ENCODE peak calls at places on chromosomes 7 and 10, in ten cellular contexts. E, W, I, F, M, C, Z, G, D and Y are unnamed samples.

GRCh38 chr10:117539271-117539876 is 3.2 kb upstream of the EMX2 start:
- DNase-seq in W (no peak), F (no peak), D (no peak), M (no peak), I (no peak), C (no peak), E (no peak), Z (no peak), G (no peak), Y (no peak)

GRCh38 chr10:75716506-75716905 is 285.1 kb downstream of the LRMDA start:
- DNase-seq in C (no peak), G (no peak), W (no peak), I (no peak), Z (no peak), D (no peak), M (no peak), E (no peak), F (no peak), Y (no peak)

GRCh38 chr7:65509368-65510186 is 135.9 kb downstream of the ZNF92 start:
- DNase-seq in I (no peak), G (peak; percentile 7), C (no peak), W (no peak), E (no peak), M (no peak), Z (no peak), D (no peak), F (no peak), Y (no peak)

GRCh38 chr7:70654146-70654545 is 477.8 kb upstream of the GALNT17 start:
- DNase-seq in W (no peak), C (no peak), G (no peak), M (no peak), Z (no peak), I (no peak), E (no peak), F (no peak), D (no peak), Y (no peak)

GRCh38 chr7:17234398-17235021 is 63.9 kb upstream of the AHR start:
- DNase-seq in I (no peak), E (no peak), G (no peak), F (peak; percentile 21), M (no peak), C (peak; percentile 14), D (peak; percentile 93), W (peak; percentile 44), Z (peak; percentile 83), Y (no peak)

GRCh38 chr10:99345350-99345749 is 16.2 kb downstream of the CNNM1 start:
- DNase-seq in G (no peak), W (no peak), I (no peak), M (no peak), C (no peak), Z (no peak), E (no peak), D (no peak), F (no peak), Y (no peak)

GRCh38 chr7:113013761-113014449 is 72.7 kb downstream of the GPR85 start:
- DNase-seq in E (no peak), D (no peak), I (no peak), C (no peak), F (no peak), G (no peak), W (no peak), M (no peak), Z (peak; percentile 13), Y (no peak)

GRCh38 chr7:102468416-102469350 is 3.9 kb downstream of the LRWD1 start:
- DNase-seq in E (no peak), W (no peak), Z (no peak), D (no peak), G (no peak), F (no peak), M (no peak), C (no peak), I (no peak), Y (no peak)

GRCh38 chr10:69732147-69732825 is 69.4 kb upstream of the COL13A1 start:
- DNase-seq in D (no peak), E (no peak), W (no peak), Z (no peak), M (no peak), F (no peak), C (no peak), I (no peak), G (peak; percentile 61), Y (no peak)

GRCh38 chr10:88835095-88835909 is 16.3 kb downstream of the ANKRD22 start:
- DNase-seq in C (peak; percentile 92), D (peak; percentile 77), Z (peak; percentile 80), W (peak; percentile 78), M (peak; percentile 88), E (peak; percentile 70), G (peak; percentile 80), F (peak; percentile 75), I (peak; percentile 87), Y (peak; percentile 86)

GRCh38 chr10:70191906-70192305 is 21.6 kb upstream of the SAR1A start:
- DNase-seq in D (peak; percentile 68), F (no peak), C (no peak), Z (peak; percentile 55), E (no peak), G (no peak), M (no peak), I (no peak), W (no peak), Y (no peak)

GRCh38 chr10:104735036-104735435 is 93.9 kb downstream of the SORCS3 start:
- DNase-seq in M (no peak), I (no peak), Z (no peak), C (no peak), G (peak; percentile 52), E (no peak), W (no peak), D (no peak), F (no peak), Y (no peak)

GRCh38 chr7:6636741-6637543 is at the start of gene ZNF316:
- DNase-seq in G (peak; percentile 72), M (peak; percentile 62), W (no peak), E (no peak), Z (peak; percentile 76), I (peak; percentile 66), D (no peak), F (no peak), C (peak; percentile 64), Y (peak; percentile 62)

GRCh38 chr10:91317541-91317940 is 92.6 kb upstream of the HECTD2 start:
- DNase-seq in G (no peak), Z (no peak), W (no peak), D (no peak), F (no peak), C (no peak), M (no peak), I (no peak), E (no peak), Y (no peak)

GRCh38 chr7:29884399-29885272 is 78.3 kb downstream of the WIPF3 start:
- DNase-seq in F (peak; percentile 41), C (peak; percentile 41), W (no peak), I (no peak), G (no peak), Z (peak; percentile 33), D (no peak), M (peak; percentile 26), E (no peak), Y (peak; percentile 41)

GRCh38 chr7:157463245-157463644 is 126.4 kb downstream of the DNAJB6 start:
- DNase-seq in G (no peak), D (no peak), M (no peak), C (no peak), Z (no peak), W (no peak), E (no peak), F (no peak), I (no peak), Y (no peak)

GRCh38 chr7:111958431-111958830 is 247.8 kb downstream of the DOCK4 start:
- DNase-seq in W (no peak), C (no peak), D (no peak), I (no peak), G (no peak), E (no peak), F (no peak), Z (no peak), M (no peak), Y (no peak)
- H3K27ac ChIP-seq in W (no peak overlapping the region), C (no peak overlapping the region), D (no peak overlapping the region), I (no peak overlapping the region), G (no peak overlapping the region), E (no peak overlapping the region), F (no peak overlapping the region), Z (no peak overlapping the region), M (no peak overlapping the region), Y (no peak overlapping the region)

DNA sequence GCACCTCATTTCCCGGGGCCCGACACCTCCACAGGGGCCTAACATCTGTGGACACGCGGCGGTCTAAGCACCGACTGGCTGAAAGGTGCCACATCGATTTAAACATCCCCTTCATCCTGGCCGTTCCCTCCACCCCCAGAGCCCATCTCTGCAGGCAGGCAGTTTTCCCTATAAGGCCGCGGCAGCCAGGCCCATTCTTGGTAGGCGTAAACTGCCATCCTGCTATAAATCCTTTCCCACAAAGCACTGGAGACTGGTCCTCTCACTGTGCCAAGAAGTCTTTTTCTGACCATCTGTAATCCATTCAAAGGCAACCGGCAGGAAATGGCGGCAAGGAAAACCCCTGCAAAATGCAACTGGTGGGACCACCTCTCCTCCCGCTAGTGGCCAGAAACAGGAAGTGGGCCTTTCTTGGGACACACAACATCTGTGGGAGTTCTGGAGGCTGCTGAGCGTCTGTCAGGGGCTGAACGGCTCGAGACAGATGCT is 22.4 kb downstream of the ATXN7L1 start:
- DNase-seq in F (no peak), E (no peak), C (no peak), G (no peak), I (no peak), Z (no peak), W (no peak), D (no peak), M (no peak), Y (no peak)
- TF ChIP-seq CTCF in F (no peak), E (no peak), C (no peak), G (no peak), I (no peak), Z (no peak), W (no peak), D (peak; percentile 37), M (no peak), Y (no peak)

GRCh38 chr10:1734288-1734687 is 3.0 kb downstream of the ADARB2 start:
- DNase-seq in F (no peak), E (no peak), C (no peak), I (no peak), M (no peak), W (no peak), G (no peak), D (no peak), Z (no peak), Y (no peak)
- H3K27ac ChIP-seq in F (no peak overlapping the region), E (no peak overlapping the region), C (no peak overlapping the region), I (no peak overlapping the region), M (no peak overlapping the region), W (no peak overlapping the region), G (no peak overlapping the region), D (no peak overlapping the region), Z (no peak overlapping the region), Y (no peak overlapping the region)

DNA sequence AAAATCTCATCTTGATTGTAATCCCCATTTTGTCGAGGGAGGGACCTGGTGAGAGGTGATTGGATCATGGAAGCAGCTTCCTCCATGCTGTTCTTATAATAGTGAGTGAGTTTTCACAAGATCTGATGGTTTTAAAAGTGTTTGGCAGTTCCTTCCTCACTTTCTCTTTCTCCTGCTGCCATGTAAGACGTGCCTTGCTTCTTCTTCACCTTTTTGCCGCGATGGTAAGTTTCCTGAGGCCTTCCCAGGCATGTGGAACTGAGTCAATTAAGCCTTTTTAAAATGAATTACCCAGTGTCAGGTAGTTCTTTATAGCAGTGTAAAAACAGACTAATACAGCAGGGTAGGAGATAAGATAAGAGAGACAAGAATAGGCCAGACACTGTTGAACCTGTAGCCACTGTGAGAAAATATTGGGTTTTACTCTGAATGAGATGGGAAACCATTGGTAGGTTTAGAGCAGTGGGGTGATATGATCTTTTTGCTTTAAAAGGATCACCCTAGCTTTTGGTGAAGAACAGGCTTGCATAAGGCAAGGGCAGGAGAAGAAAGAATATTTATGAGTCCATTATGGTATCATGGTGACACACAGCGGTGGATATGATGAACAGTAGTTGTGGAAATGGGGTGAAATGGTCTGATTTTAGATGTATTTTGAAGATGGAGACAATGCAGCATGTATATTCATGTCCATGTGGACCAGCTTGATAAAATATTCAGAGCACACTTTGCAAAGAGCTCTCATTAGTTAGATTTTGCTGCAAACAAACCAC is 11.5 kb downstream of the OR6B1 start:
- DNase-seq in F (no peak), W (no peak), E (no peak), Z (peak; percentile 8), M (no peak), C (no peak), G (no peak), I (no peak), D (no peak), Y (no peak)
- TF ChIP-seq CTCF in F (no peak), W (no peak), E (no peak), Z (peak; percentile 23), M (no peak), C (no peak), G (no peak), I (no peak), D (no peak), Y (no peak)